ENCODE peak calls at places on chromosomes 6 and 20, in four cellular contexts. D, K, U and S are unnamed samples.

GRCh38 chr6:69086689-69087088 is 451.6 kb downstream of the ADGRB3 start:
- DNase-seq in D (no peak), K (no peak), U (no peak), S (no peak)

GRCh38 chr20:20859510-20859909 is 147.1 kb upstream of the RALGAPA2 start:
- DNase-seq in D (no peak), K (no peak), U (no peak), S (no peak)

GRCh38 chr6:17202526-17202925 is 78.6 kb upstream of the RBM24 start:
- DNase-seq in D (no peak), K (no peak), U (no peak), S (no peak)

GRCh38 chr6:108836061-108836460 is 12.2 kb upstream of the ARMC2 start:
- DNase-seq in D (no peak), K (no peak), U (no peak), S (no peak)

GRCh38 chr6:43981363-43981990 is 145.8 kb downstream of the MRPL14 start:
- DNase-seq in D (peak), K (no peak), U (no peak), S (peak)

GRCh38 chr20:60020251-60020650 is 62.0 kb downstream of the CDH26 start:
- DNase-seq in D (no peak), K (no peak), U (no peak), S (no peak)

GRCh38 chr6:20709451-20709850 is 175.2 kb downstream of the CDKAL1 start:
- DNase-seq in D (no peak), K (no peak), U (no peak), S (no peak)

GRCh38 chr6:110518281-110518623 is 41.8 kb upstream of the SLC22A16 start:
- DNase-seq in D (no peak), K (peak), U (no peak), S (no peak)

GRCh38 chr6:168161371-168161750 is 82.3 kb upstream of the FRMD1 start:
- DNase-seq in D (no peak), K (no peak), U (no peak), S (no peak)

GRCh38 chr6:22699046-22699639 is 129.8 kb downstream of the HDGFL1 start:
- DNase-seq in D (no peak), K (no peak), U (no peak), S (no peak)

GRCh38 chr6:96499781-96500180 is 21.8 kb upstream of the UFL1 start:
- DNase-seq in D (no peak), K (no peak), U (no peak), S (no peak)

GRCh38 chr20:45489083-45489531 is 19.6 kb downstream of the WFDC2 start:
- DNase-seq in D (no peak), K (no peak), U (no peak), S (no peak)

GRCh38 chr20:10177326-10177725 is 41.3 kb upstream of the SNAP25 start:
- DNase-seq in D (no peak), K (no peak), U (no peak), S (no peak)

GRCh38 chr20:22455259-22455658 is 129.1 kb downstream of the FOXA2 start:
- DNase-seq in D (no peak), K (no peak), U (no peak), S (no peak)

GRCh38 chr6:16136086-16136485 is 7.2 kb downstream of the MYLIP start:
- DNase-seq in D (no peak), K (no peak), U (no peak), S (no peak)

DNA sequence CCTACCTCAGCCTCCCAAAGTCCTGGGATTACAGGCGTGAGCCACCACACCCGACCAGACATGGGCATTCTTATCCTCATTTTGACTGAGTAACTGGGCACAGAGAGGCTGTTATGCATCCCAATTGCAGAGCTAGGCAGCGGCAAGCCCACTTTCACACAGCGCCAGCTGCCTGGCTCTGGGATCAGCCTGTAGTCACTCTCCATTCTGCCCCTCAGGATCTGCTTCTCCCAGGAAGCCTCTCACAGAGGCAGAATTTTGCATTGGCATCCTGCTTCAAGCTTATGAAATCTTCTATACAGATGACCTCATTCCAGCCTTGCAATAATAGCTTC is 37.0 kb upstream of the IER3 start:
- DNase-seq in D (no peak), K (no peak), U (peak), S (no peak)
- H3K27ac ChIP-seq in D (peak), K (no peak), U (peak), S (peak)

GRCh38 chr20:3802524-3803239 is 6.6 kb downstream of the CDC25B start:
- DNase-seq in D (no peak), K (no peak), U (no peak), S (no peak)

GRCh38 chr20:3800256-3800877 is 4.3 kb downstream of the CDC25B start:
- DNase-seq in D (no peak), K (no peak), U (no peak), S (no peak)

GRCh38 chr20:3801846-3802245 is 5.7 kb downstream of the CDC25B start:
- DNase-seq in D (no peak), K (no peak), U (no peak), S (no peak)

GRCh38 chr20:3800878-3801260 is 4.8 kb downstream of the CDC25B start:
- DNase-seq in D (no peak), K (no peak), U (no peak), S (peak)

DNA sequence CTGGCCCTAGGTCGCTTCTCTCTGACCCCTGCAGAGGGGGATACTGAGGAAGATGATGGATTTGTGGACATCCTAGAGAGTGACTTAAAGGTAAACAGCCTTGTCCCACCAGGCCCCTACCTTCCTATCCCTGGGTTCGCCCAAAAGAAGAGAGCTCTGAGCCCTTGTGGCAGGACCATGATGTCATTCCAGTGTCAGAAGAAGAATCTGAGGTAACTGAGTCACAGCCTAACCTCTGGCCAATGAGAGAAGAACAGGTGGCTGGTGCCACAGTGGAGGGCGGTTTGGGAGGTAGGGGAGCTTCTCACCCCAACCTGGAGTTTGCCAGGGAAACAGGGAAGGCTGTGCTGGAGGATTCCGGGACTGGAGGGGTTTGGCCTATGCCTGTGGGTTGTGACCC is 5.2 kb downstream of the CDC25B start:
- DNase-seq in D (no peak), K (no peak), U (no peak), S (peak)
- H3K27ac ChIP-seq in D (peak), K (no peak), U (no peak), S (no peak)

GRCh38 chr6:42140756-42141602 is 1.4 kb downstream of the C6orf132 start:
- DNase-seq in D (peak), K (no peak), U (no peak), S (no peak)

GRCh38 chr6:42140051-42140450 is 2.4 kb downstream of the C6orf132 start:
- DNase-seq in D (peak), K (no peak), U (no peak), S (no peak)

GRCh38 chr6:42141603-42142117 is 760 bp downstream of the C6orf132 start:
- DNase-seq in D (peak), K (no peak), U (no peak), S (no peak)

GRCh38 chr6:42138630-42139619 is 3.5 kb downstream of the C6orf132 start:
- DNase-seq in D (no peak), K (no peak), U (no peak), S (no peak)

GRCh38 chr6:42142118-42142835 is at the start of gene C6orf132:
- DNase-seq in D (peak), K (peak), U (peak), S (no peak)
- H3K27ac ChIP-seq in D (peak), K (no peak), U (no peak), S (no peak)

GRCh38 chr6:27238010-27238983 is 9.2 kb upstream of the PRSS16 start:
- DNase-seq in D (no peak), K (no peak), U (no peak), S (no peak)

GRCh38 chr6:27237089-27237723 is 10.3 kb upstream of the PRSS16 start:
- DNase-seq in D (no peak), K (no peak), U (no peak), S (no peak)

GRCh38 chr6:27242589-27243265 is 4.8 kb upstream of the PRSS16 start:
- DNase-seq in D (no peak), K (no peak), U (no peak), S (no peak)

GRCh38 chr6:27241443-27241842 is 6.1 kb upstream of the PRSS16 start:
- DNase-seq in D (no peak), K (no peak), U (no peak), S (no peak)

DNA sequence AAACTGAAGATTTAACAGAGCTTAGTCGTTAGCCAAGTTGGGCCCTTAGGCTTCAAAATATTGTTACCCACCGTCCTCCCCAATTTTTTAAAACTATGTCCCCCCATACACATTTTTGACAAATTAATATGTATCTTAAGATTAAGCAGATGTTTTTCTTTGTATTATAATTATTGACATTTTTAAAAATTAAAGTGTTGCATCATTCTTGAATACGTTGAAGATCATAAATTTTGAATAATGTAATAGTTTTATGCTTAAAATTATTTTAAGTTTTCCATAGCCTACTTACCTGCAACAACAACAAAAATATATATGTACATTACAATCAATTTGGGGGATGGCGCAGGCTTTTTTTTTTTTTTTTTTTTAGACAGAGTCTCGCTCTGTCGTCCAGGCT is 8.2 kb upstream of the PRSS16 start:
- DNase-seq in D (no peak), K (no peak), U (no peak), S (no peak)
- H3K27ac ChIP-seq in D (no peak), K (no peak), U (no peak), S (no peak)

DNA sequence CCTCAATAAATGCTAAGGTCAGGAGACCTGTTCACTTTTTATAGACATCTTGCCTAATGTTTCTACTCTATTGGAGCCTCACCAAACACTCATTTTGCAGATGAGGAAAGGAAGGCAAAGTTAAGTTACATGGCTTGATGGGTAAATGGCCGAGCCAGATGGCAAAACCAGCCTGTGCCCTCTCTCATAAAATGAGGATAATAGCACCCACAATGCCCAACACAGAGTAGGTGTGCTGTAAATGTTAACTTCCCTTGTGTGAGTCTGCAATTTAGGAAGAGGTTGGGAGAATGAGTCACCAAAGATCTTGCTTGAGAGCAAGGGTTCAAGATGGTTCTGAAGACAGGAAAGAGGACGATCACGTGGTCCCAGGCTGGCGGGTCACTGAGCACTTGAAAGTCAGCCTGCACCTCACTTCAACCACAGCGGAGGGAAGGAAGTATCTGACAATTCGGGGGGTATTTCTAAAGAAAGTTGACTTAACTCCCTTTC is 3.3 kb downstream of the KCNK5 start:
- DNase-seq in D (no peak), K (no peak), U (no peak), S (peak)
- H3K27ac ChIP-seq in D (peak), K (no peak), U (peak), S (no peak)

DNA sequence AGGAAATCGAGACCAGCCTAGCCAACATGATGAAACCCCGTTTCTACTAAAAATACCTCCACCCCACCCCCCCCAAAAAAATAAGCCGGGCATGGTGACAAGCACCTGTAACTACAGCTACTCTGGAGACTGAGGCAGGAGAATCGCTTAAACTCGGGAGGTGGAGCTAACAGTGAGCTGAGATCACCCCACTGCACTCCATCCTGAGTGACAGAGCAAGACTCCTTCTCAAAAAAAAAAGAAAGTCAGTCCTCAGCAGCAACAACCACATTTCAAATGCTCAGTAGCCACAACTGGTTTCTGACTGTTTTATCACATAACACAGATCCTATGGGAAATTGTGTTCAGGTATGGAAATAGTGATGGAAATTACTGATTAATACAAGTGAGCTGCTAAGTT is 135.4 kb downstream of the HFE start:
- DNase-seq in D (no peak), K (no peak), U (no peak), S (no peak)
- H3K27ac ChIP-seq in D (peak), K (peak), U (peak), S (no peak)

GRCh38 chr6:37005827-37006514 is 516 bp downstream of the FGD2 start:
- DNase-seq in D (no peak), K (no peak), U (no peak), S (peak)
- H3K27ac ChIP-seq in D (peak), K (no peak), U (no peak), S (no peak)